ENCODE peak calls at places on chromosomes 6 and 20, in five cellular contexts. One of them, this sample, is unnamed.

GRCh38 chr6:28081486-28081751 is 1.1 kb downstream of the ZNF165 start:
- DNase-seq in tibial artery: no peak
- DNase-seq in transverse colon: peak
- DNase-seq in GM12878: peak
- DNase-seq in HCT116: no peak
- DNase-seq in this sample: peak

GRCh38 chr6:35764238-35764896 is 12.0 kb upstream of the CLPSL2 start:
- DNase-seq in GM12878: no peak
- DNase-seq in tibial artery: no peak
- DNase-seq in HCT116: peak
- DNase-seq in transverse colon: no peak
- DNase-seq in this sample: no peak

GRCh38 chr6:148689168-148689567 is 57.7 kb upstream of the UST start:
- DNase-seq in tibial artery: no peak
- DNase-seq in HCT116: no peak
- DNase-seq in GM12878: no peak
- DNase-seq in transverse colon: no peak
- DNase-seq in this sample: no peak

GRCh38 chr6:75084872-75085381 is 120.9 kb downstream of the COL12A1 start:
- DNase-seq in tibial artery: no peak
- DNase-seq in GM12878: no peak
- DNase-seq in transverse colon: peak
- DNase-seq in HCT116: no peak
- DNase-seq in this sample: no peak

GRCh38 chr20:37464173-37464572 is 56.9 kb upstream of the NNAT start:
- DNase-seq in HCT116: no peak
- DNase-seq in tibial artery: no peak
- DNase-seq in transverse colon: no peak
- DNase-seq in GM12878: no peak
- DNase-seq in this sample: no peak

GRCh38 chr6:30829639-30830250 is 54.6 kb upstream of the DDR1 start:
- DNase-seq in transverse colon: no peak
- DNase-seq in HCT116: no peak
- DNase-seq in tibial artery: no peak
- DNase-seq in GM12878: no peak
- DNase-seq in this sample: no peak

GRCh38 chr6:68126089-68126749 is 508.9 kb upstream of the ADGRB3 start:
- DNase-seq in tibial artery: no peak
- DNase-seq in HCT116: no peak
- DNase-seq in transverse colon: no peak
- DNase-seq in GM12878: peak
- DNase-seq in this sample: peak

GRCh38 chr20:4869290-4870193 is 131.8 kb downstream of the SLC23A2 start:
- DNase-seq in transverse colon: peak
- DNase-seq in HCT116: no peak
- DNase-seq in tibial artery: no peak
- DNase-seq in GM12878: no peak
- DNase-seq in this sample: no peak

GRCh38 chr6:98924647-98925046 is 23.1 kb downstream of the FBXL4 start:
- DNase-seq in tibial artery: no peak
- DNase-seq in transverse colon: no peak
- DNase-seq in HCT116: no peak
- DNase-seq in GM12878: no peak
- DNase-seq in this sample: no peak

GRCh38 chr6:110656492-110656891 is 158.8 kb downstream of the CDK19 start:
- DNase-seq in transverse colon: no peak
- DNase-seq in GM12878: no peak
- DNase-seq in tibial artery: no peak
- DNase-seq in HCT116: no peak
- DNase-seq in this sample: no peak

GRCh38 chr20:57772349-57772964 is 62.6 kb upstream of the PMEPA1 start:
- DNase-seq in HCT116: no peak
- DNase-seq in tibial artery: peak
- DNase-seq in GM12878: no peak
- DNase-seq in transverse colon: no peak
- DNase-seq in this sample: peak

GRCh38 chr6:166330612-166331011 is 11.7 kb downstream of the SFT2D1 start:
- DNase-seq in GM12878: no peak
- DNase-seq in transverse colon: peak
- DNase-seq in HCT116: no peak
- DNase-seq in tibial artery: no peak
- DNase-seq in this sample: no peak

GRCh38 chr6:141077355-141078333 is 1055.1 kb upstream of the GJE1 start:
- DNase-seq in tibial artery: no peak
- DNase-seq in GM12878: no peak
- DNase-seq in transverse colon: no peak
- DNase-seq in HCT116: peak
- DNase-seq in this sample: peak

GRCh38 chr6:75363304-75363703 is 78.7 kb upstream of the TMEM30A start:
- DNase-seq in GM12878: no peak
- DNase-seq in HCT116: no peak
- DNase-seq in transverse colon: no peak
- DNase-seq in tibial artery: no peak
- DNase-seq in this sample: peak

GRCh38 chr6:82385961-82386360 is 22.3 kb downstream of the TPBG start:
- DNase-seq in HCT116: no peak
- DNase-seq in GM12878: no peak
- DNase-seq in tibial artery: no peak
- DNase-seq in transverse colon: no peak
- DNase-seq in this sample: no peak

GRCh38 chr20:36472656-36473071 is 68.7 kb upstream of the MYL9 start:
- DNase-seq in tibial artery: no peak
- DNase-seq in GM12878: no peak
- DNase-seq in HCT116: peak
- DNase-seq in transverse colon: peak
- DNase-seq in this sample: no peak

GRCh38 chr6:3535716-3536435 is 79.0 kb upstream of the SLC22A23 start:
- DNase-seq in tibial artery: no peak
- DNase-seq in HCT116: no peak
- DNase-seq in GM12878: no peak
- DNase-seq in transverse colon: no peak
- DNase-seq in this sample: no peak
- H3K4me3 ChIP-seq in tibial artery: no peak
- H3K4me3 ChIP-seq in HCT116: no peak
- H3K4me3 ChIP-seq in GM12878: no peak
- H3K4me3 ChIP-seq in transverse colon: no peak
- H3K4me3 ChIP-seq in this sample: no peak

GRCh38 chr6:57172136-57173055 is at the start of gene BAG2:
- DNase-seq in tibial artery: peak
- DNase-seq in GM12878: peak
- DNase-seq in HCT116: peak
- DNase-seq in transverse colon: peak
- DNase-seq in this sample: peak
- TF ChIP-seq CTCF in tibial artery: peak
- TF ChIP-seq CTCF in GM12878: peak
- TF ChIP-seq CTCF in HCT116: no peak
- TF ChIP-seq CTCF in transverse colon: peak
- TF ChIP-seq CTCF in this sample: peak

DNA sequence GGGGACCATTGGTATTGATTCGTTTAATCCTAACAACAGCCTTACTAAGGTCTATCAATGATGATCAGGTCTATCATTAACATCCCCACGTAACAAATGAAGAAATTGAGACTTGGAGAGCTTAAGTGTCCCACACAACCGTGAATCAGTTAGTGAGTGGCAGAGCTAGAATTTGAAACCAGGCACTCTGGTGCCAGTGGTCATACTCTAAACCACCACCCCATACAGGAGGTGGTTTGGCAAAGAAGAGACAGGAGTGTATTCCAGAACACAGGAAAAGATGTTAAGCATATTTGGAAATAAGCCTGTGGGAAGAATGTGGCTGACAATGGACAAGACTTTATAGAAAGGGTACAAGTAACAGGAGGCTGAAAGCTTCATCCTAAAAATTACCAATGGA is 35.7 kb upstream of the MARCKS start:
- DNase-seq in GM12878: no peak
- DNase-seq in HCT116: no peak
- DNase-seq in tibial artery: no peak
- DNase-seq in transverse colon: no peak
- DNase-seq in this sample: no peak
- H3K4me3 ChIP-seq in GM12878: no peak
- H3K4me3 ChIP-seq in HCT116: no peak
- H3K4me3 ChIP-seq in tibial artery: no peak
- H3K4me3 ChIP-seq in transverse colon: no peak
- H3K4me3 ChIP-seq in this sample: no peak

GRCh38 chr20:45083127-45083526 is 17.8 kb downstream of the KCNS1 start:
- DNase-seq in GM12878: no peak
- DNase-seq in tibial artery: no peak
- DNase-seq in HCT116: no peak
- DNase-seq in transverse colon: no peak
- DNase-seq in this sample: no peak

GRCh38 chr20:45085289-45085688 is 15.6 kb downstream of the KCNS1 start:
- DNase-seq in transverse colon: no peak
- DNase-seq in tibial artery: no peak
- DNase-seq in HCT116: no peak
- DNase-seq in GM12878: no peak
- DNase-seq in this sample: no peak

GRCh38 chr20:45077559-45077958 is 23.4 kb downstream of the KCNS1 start:
- DNase-seq in tibial artery: no peak
- DNase-seq in transverse colon: no peak
- DNase-seq in GM12878: no peak
- DNase-seq in HCT116: no peak
- DNase-seq in this sample: no peak

GRCh38 chr20:45082468-45082867 is 18.5 kb downstream of the KCNS1 start:
- DNase-seq in GM12878: no peak
- DNase-seq in tibial artery: no peak
- DNase-seq in transverse colon: no peak
- DNase-seq in HCT116: no peak
- DNase-seq in this sample: no peak

GRCh38 chr20:45080867-45081616 is 19.9 kb downstream of the KCNS1 start:
- DNase-seq in transverse colon: no peak
- DNase-seq in GM12878: no peak
- DNase-seq in tibial artery: no peak
- DNase-seq in HCT116: peak
- DNase-seq in this sample: no peak
- TF ChIP-seq CTCF in transverse colon: no peak
- TF ChIP-seq CTCF in GM12878: peak
- TF ChIP-seq CTCF in tibial artery: no peak
- TF ChIP-seq CTCF in HCT116: peak
- TF ChIP-seq CTCF in this sample: peak

DNA sequence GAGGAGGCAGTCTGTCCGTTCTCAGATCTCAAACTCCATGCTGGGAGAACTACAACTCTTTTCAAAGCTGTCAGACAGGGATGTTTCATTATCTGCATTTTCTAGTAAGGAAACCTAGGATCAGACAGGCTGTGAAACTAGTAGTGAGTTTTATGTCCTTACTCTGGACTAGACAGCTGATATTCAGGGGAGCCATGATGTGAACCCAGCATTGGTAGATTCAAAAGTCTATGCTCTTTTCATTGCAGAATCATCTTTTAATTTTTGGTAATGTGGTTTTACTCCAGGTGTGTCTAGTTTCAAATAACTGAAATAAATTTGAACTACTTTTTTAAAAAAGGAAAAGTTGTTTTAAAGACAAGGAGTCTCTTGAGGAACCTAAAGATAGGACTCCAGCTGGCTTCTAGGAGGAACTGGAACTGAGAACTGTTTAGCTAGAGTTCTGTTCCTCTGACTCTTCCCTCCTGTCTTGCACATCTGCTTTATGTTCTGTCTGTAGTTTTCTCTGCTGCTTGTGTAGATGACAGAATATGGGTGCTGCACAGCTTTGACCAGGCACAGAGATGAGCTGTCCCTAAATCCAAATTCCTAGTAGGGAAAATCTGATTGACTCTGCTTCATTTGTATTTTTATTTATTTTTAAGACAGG is 27.8 kb upstream of the RNF144B start:
- DNase-seq in tibial artery: no peak
- DNase-seq in GM12878: no peak
- DNase-seq in transverse colon: no peak
- DNase-seq in HCT116: no peak
- DNase-seq in this sample: peak
- H3K4me3 ChIP-seq in tibial artery: no peak
- H3K4me3 ChIP-seq in GM12878: no peak
- H3K4me3 ChIP-seq in transverse colon: no peak
- H3K4me3 ChIP-seq in HCT116: no peak
- H3K4me3 ChIP-seq in this sample: no peak

DNA sequence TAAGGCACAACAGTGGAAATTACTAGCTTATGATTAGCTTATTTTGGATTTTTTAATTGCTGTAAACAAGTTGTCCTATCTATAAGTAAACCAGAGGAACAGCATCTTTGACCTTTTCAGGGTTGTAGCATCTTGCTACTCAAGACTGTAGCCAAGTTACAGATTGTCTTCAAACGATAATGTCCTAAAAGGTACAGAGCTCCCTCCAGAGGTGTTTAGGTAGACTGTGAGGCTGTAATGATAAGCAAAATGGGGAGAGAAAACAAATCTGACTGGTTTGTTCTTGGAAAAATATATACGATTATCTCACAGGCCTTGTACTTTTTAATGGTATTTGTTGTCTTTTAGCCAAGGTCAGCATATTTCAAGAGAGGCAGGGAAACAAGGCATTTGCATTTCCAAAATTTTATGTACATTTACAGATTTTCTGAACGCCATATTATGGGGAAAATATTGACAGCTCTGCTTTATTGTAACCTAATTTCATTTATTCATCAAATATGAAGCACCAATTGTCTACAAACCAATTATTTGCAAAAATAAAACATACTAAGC is 273.4 kb downstream of the MEI4 start:
- DNase-seq in GM12878: no peak
- DNase-seq in transverse colon: no peak
- DNase-seq in tibial artery: no peak
- DNase-seq in HCT116: peak
- DNase-seq in this sample: peak
- TF ChIP-seq CTCF in GM12878: peak
- TF ChIP-seq CTCF in transverse colon: no peak
- TF ChIP-seq CTCF in tibial artery: no peak
- TF ChIP-seq CTCF in HCT116: peak
- TF ChIP-seq CTCF in this sample: peak

DNA sequence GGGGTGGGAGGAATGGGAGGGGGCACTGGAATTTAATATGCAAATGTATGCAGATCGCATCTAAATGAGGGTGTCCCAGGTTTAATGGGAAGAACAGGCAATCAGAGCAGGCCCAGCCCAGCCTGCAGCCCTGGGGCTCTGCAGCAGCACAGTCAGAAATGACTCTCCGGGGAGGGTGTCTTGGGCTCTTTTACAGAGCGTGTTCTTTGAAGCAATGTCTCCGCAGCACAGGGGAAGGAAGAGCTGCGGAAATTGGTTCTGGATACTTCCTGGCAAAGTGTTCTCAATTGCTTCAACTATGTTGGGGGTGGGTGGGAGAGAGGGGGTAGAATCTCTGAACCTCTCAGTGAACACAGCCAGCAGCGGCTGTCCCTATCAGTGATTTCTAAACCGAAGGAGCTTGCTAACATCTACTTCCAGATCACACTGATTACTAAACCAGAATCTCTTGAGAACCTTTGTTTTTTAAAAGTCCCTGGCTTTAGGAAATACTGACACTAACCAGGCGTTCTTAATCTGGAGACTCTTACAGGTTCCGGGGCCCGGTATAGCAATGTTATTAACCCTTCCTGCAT is 8.1 kb upstream of the MMP9 start:
- DNase-seq in GM12878: no peak
- DNase-seq in HCT116: no peak
- DNase-seq in transverse colon: no peak
- DNase-seq in tibial artery: no peak
- DNase-seq in this sample: no peak
- H3K4me3 ChIP-seq in GM12878: no peak
- H3K4me3 ChIP-seq in HCT116: no peak
- H3K4me3 ChIP-seq in transverse colon: no peak
- H3K4me3 ChIP-seq in tibial artery: no peak
- H3K4me3 ChIP-seq in this sample: no peak

This sample was measured in GM12865.